ENCODE peak calls at places on chromosomes 12 and 14, in five cellular contexts. Z is myocyte; X is endothelial cell; C is IMR-90; E is stimulated activated CD8-positive, alpha-beta memory T cell treated with anti-CD3 and anti-CD28 coated beads, Interleukin-7, amount 100 ng/mL, for 4 hours. R is an unnamed sample.

GRCh38 chr12:83161451-83161850 is 474.7 kb downstream of the TMTC2 start:
- DNase-seq in C (peak), E (no peak), Z (no peak), X (no peak), R (no peak)

GRCh38 chr14:90556050-90556477 is 159.2 kb downstream of the CALM1 start:
- DNase-seq in E (no peak), X (peak), Z (no peak), C (no peak), R (no peak)

GRCh38 chr12:101924647-101925046 is 47.3 kb downstream of the DRAM1 start:
- DNase-seq in C (peak), E (no peak), X (no peak), Z (peak), R (no peak)

GRCh38 chr14:90969493-90970166 is 90.8 kb downstream of the RPS6KA5 start:
- DNase-seq in E (no peak), C (no peak), Z (no peak), X (no peak), R (no peak)

GRCh38 chr12:117441751-117442150 is 80.3 kb upstream of the NOS1 start:
- DNase-seq in E (no peak), C (no peak), Z (peak), X (no peak), R (no peak)

GRCh38 chr14:32905052-32905451 is 33.6 kb upstream of the NPAS3 start:
- DNase-seq in E (no peak), Z (no peak), C (no peak), X (no peak), R (no peak)

GRCh38 chr14:29144598-29144997 is 378.0 kb downstream of the FOXG1 start:
- DNase-seq in X (no peak), E (no peak), Z (peak), C (peak), R (no peak)

GRCh38 chr14:79573486-79573885 is 637.8 kb downstream of the DIO2 start:
- DNase-seq in X (no peak), Z (no peak), E (no peak), C (peak), R (no peak)

GRCh38 chr12:30201301-30202160 is 417.8 kb upstream of the TMTC1 start:
- DNase-seq in Z (no peak), E (no peak), C (no peak), X (no peak), R (no peak)

GRCh38 chr12:69007166-69007857 is 74.3 kb upstream of the CPM start:
- DNase-seq in E (no peak), Z (peak), C (peak), X (no peak), R (no peak)

GRCh38 chr14:94213021-94213420 is 38.9 kb downstream of the PPP4R4 start:
- DNase-seq in C (peak), X (no peak), E (no peak), Z (no peak), R (no peak)

GRCh38 chr12:38934696-38935095 is 29.3 kb upstream of the CPNE8 start:
- DNase-seq in Z (no peak), E (no peak), C (no peak), X (no peak), R (no peak)

GRCh38 chr12:116534341-116535121 is 24.6 kb upstream of the MAP1LC3B2 start:
- DNase-seq in Z (peak), X (no peak), E (no peak), C (peak), R (no peak)

GRCh38 chr12:50090391-50090790 is 5.2 kb downstream of the SMARCD1 start:
- DNase-seq in X (no peak), E (no peak), Z (no peak), C (no peak), R (no peak)

GRCh38 chr12:57504033-57504432 is 16.2 kb downstream of the MARS1 start:
- DNase-seq in C (no peak), Z (no peak), X (no peak), E (no peak), R (no peak)

GRCh38 chr12:32702470-32702869 is 23.4 kb downstream of the DNM1L start:
- DNase-seq in X (no peak), C (no peak), E (no peak), Z (no peak), R (no peak)

GRCh38 chr14:20400965-20401593 is 12.2 kb downstream of the TEP1 start:
- DNase-seq in X (no peak), C (peak), E (no peak), Z (no peak), R (peak)

GRCh38 chr12:123250471-123251383 is 17.5 kb downstream of the MTRFR start:
- DNase-seq in E (no peak), X (no peak), Z (no peak), C (no peak), R (no peak)

GRCh38 chr12:92162079-92162478 is 16.4 kb upstream of the BTG1 start:
- DNase-seq in Z (no peak), C (no peak), X (no peak), E (no peak), R (no peak)

GRCh38 chr12:26116829-26117228 is 8.0 kb downstream of the BHLHE41 start:
- DNase-seq in X (no peak), C (no peak), Z (peak), E (no peak), R (no peak)

GRCh38 chr14:35401853-35402252 is 2.7 kb downstream of the NFKBIA start:
- DNase-seq in E (no peak), X (no peak), Z (no peak), C (peak), R (no peak)

GRCh38 chr12:85466906-85467305 is 186.9 kb downstream of the ALX1 start:
- DNase-seq in X (no peak), C (peak), Z (no peak), E (no peak), R (no peak)

GRCh38 chr12:131828671-131829350 is 618 bp downstream of the MMP17 start:
- DNase-seq in E (no peak), C (no peak), Z (no peak), X (peak), R (no peak)

GRCh38 chr14:80988742-80989429 is 33.5 kb downstream of the TSHR start:
- DNase-seq in E (no peak), X (no peak), C (peak), Z (no peak), R (peak)

GRCh38 chr14:68397371-68397779 is 395.5 kb downstream of the ZFP36L1 start:
- DNase-seq in Z (no peak), E (no peak), C (no peak), X (no peak), R (no peak)

GRCh38 chr12:122947352-122947792 is 18.9 kb downstream of the ABCB9 start:
- DNase-seq in X (no peak), E (no peak), Z (no peak), C (no peak), R (no peak)

GRCh38 chr14:104980601-104981531 is 2.7 kb upstream of the AHNAK2 start:
- DNase-seq in C (no peak), E (no peak), X (no peak), Z (no peak), R (no peak)

GRCh38 chr14:91040545-91040944 is 19.9 kb downstream of the RPS6KA5 start:
- DNase-seq in Z (no peak), E (no peak), X (no peak), C (no peak), R (no peak)

GRCh38 chr12:39831587-39832315 is 212.1 kb upstream of the ABCD2 start:
- DNase-seq in C (peak), Z (no peak), E (no peak), X (no peak), R (no peak)

GRCh38 chr14:76793956-76794355 is 18.7 kb downstream of the ANGEL1 start:
- DNase-seq in Z (peak), X (no peak), E (no peak), C (peak), R (no peak)

GRCh38 chr12:52818376-52818775 is 4.5 kb upstream of the KRT4 start:
- DNase-seq in E (no peak), C (no peak), Z (peak), X (no peak), R (no peak)

GRCh38 chr12:108304633-108305032 is 34.5 kb downstream of the CMKLR1 start:
- DNase-seq in E (no peak), C (no peak), Z (no peak), X (no peak), R (no peak)

GRCh38 chr14:73833530-73834257 is 17.9 kb upstream of the PTGR2 start:
- DNase-seq in X (no peak), E (no peak), C (peak), Z (no peak), R (no peak)

GRCh38 chr12:15829255-15829654 is 40.1 kb upstream of the EPS8 start:
- DNase-seq in Z (no peak), E (no peak), X (no peak), C (no peak), R (no peak)

GRCh38 chr14:58813745-58814144 is 176.0 kb downstream of the DACT1 start:
- DNase-seq in C (no peak), E (no peak), X (no peak), Z (no peak), R (no peak)

GRCh38 chr12:112987561-112987960 is 9.2 kb downstream of the OAS2 start:
- DNase-seq in X (no peak), C (no peak), E (no peak), Z (no peak), R (no peak)

GRCh38 chr12:124756730-124757129 is 106.9 kb downstream of the SCARB1 start:
- DNase-seq in Z (no peak), X (no peak), C (no peak), E (no peak), R (no peak)

GRCh38 chr12:58090685-58091084 is 149.3 kb downstream of the ATP23 start:
- DNase-seq in C (no peak), E (no peak), Z (no peak), X (no peak), R (no peak)

GRCh38 chr14:30960216-30960615 is 65.2 kb upstream of the AP4S1 start:
- DNase-seq in C (no peak), X (no peak), E (no peak), Z (no peak), R (no peak)